ENCODE peak calls at places on chromosome 1, in nine cellular contexts. Z is foreskin fibroblast, I is prostate gland, Y is AG10803, U is cardiac fibroblast, M is body of pancreas, X is pancreas, T is GM12878, H is choroid plexus epithelial cell. N is an unnamed sample.

GRCh38 chr1:226764533-226764932 is 25.5 kb upstream of the ITPKB start:
- DNase-seq in X (no peak), Z (no peak), Y (no peak), M (no peak), I (no peak), T (no peak), U (no peak), H (no peak), N (no peak)

GRCh38 chr1:83515566-83516169 is 483.3 kb downstream of the TTLL7 start:
- DNase-seq in M (no peak), H (no peak), U (no peak), X (no peak), I (no peak), T (no peak), Z (peak; percentile 46), Y (no peak), N (no peak)

GRCh38 chr1:182795563-182796228 is 6.1 kb downstream of the NPL start:
- DNase-seq in Z (peak; percentile 6), T (no peak), Y (no peak), U (no peak), M (no peak), X (no peak), I (peak; percentile 21), H (peak; percentile 33), N (no peak)

GRCh38 chr1:212285685-212286436 is 651 bp downstream of the PPP2R5A start:
- DNase-seq in T (no peak), I (peak; percentile 65), Z (peak; percentile 75), X (peak; percentile 88), U (peak; percentile 58), Y (peak; percentile 51), H (peak; percentile 39), M (peak; percentile 78), N (peak; percentile 45)

GRCh38 chr1:167499657-167500056 is 18.7 kb downstream of the CD247 start:
- DNase-seq in U (no peak), Y (no peak), I (no peak), M (no peak), Z (no peak), T (peak; percentile 84), H (no peak), X (no peak), N (no peak)

GRCh38 chr1:71770121-71770520 is 512.2 kb downstream of the NEGR1 start:
- DNase-seq in Z (no peak), X (no peak), I (no peak), M (no peak), U (peak; percentile 9), Y (peak; percentile 85), T (no peak), H (peak; percentile 3), N (peak; percentile 19)

GRCh38 chr1:61975621-61976020 is 219.0 kb upstream of the L1TD1 start:
- DNase-seq in M (no peak), Z (no peak), U (no peak), H (no peak), X (no peak), I (no peak), Y (no peak), T (no peak), N (no peak)

GRCh38 chr1:168945870-168946269 is 160.6 kb upstream of the ATP1B1 start:
- DNase-seq in T (no peak), I (no peak), Y (no peak), Z (peak; percentile 21), H (peak; percentile 13), U (peak; percentile 58), M (peak; percentile 84), X (no peak), N (no peak)

GRCh38 chr1:97824644-97825043 is 96.2 kb downstream of the DPYD start:
- DNase-seq in H (no peak), T (no peak), X (no peak), Z (no peak), M (no peak), U (no peak), I (no peak), Y (no peak), N (no peak)

GRCh38 chr1:159937014-159937750 is 8.2 kb downstream of the IGSF9 start:
- DNase-seq in H (no peak), Z (no peak), U (no peak), T (no peak), M (no peak), X (peak; percentile 50), Y (no peak), I (no peak), N (no peak)
- H3K4me3 ChIP-seq in H (no peak overlapping the region), Z (no peak overlapping the region), U (no peak overlapping the region), T (no peak overlapping the region), M (no peak overlapping the region), X (no peak overlapping the region), Y (no peak overlapping the region), I (no peak overlapping the region), N (no peak overlapping the region)

DNA sequence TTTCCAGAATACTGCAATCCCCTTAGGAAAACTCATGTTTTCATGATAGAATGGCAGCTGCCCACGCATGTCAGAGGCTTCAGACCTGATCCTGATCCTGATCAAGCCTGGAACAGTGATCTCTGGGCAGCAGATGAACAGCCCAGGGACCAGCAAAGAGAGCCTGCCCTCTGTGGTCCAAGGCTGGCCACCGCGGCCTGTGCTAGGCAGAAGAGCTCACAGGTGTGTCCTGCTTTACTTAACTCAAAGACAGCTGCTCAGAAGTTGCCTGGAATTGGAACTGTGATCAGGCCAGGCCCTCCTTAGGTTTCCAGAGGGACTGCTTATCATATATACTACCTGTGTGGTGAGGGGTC is 21.2 kb upstream of the BCAR3 start:
- DNase-seq in T (no peak), U (no peak), X (no peak), M (no peak), I (no peak), Z (no peak), Y (no peak), H (no peak), N (no peak)
- TF ChIP-seq CTCF in T (no peak), U (no peak), X (no peak), M (no peak), I (no peak), Z (peak; percentile 9), Y (peak; percentile 10), H (no peak), N (peak; percentile 16)

GRCh38 chr1:145959333-145959732 is 1.5 kb upstream of the LIX1L start:
- DNase-seq in X (no peak), T (no peak), H (no peak), M (no peak), Y (no peak), U (no peak), Z (no peak), I (no peak), N (no peak)
- H3K4me3 ChIP-seq in X (no peak overlapping the region), T (no peak overlapping the region), H (no peak overlapping the region), M (no peak overlapping the region), Y (no peak overlapping the region), U (no peak overlapping the region), Z (no peak overlapping the region), I (no peak overlapping the region), N (no peak overlapping the region)

GRCh38 chr1:224783006-224783651 is 146.3 kb upstream of the DNAH14 start:
- DNase-seq in U (no peak), H (no peak), I (no peak), Z (no peak), T (peak; percentile 72), M (no peak), Y (no peak), X (no peak), N (no peak)

GRCh38 chr1:224780736-224781135 is 148.7 kb upstream of the DNAH14 start:
- DNase-seq in M (no peak), Z (no peak), H (no peak), Y (no peak), T (no peak), U (no peak), X (no peak), I (no peak), N (no peak)

GRCh38 chr1:224781800-224782199 is 147.7 kb upstream of the DNAH14 start:
- DNase-seq in I (no peak), M (no peak), H (no peak), U (no peak), X (no peak), T (no peak), Y (no peak), Z (no peak), N (no peak)

GRCh38 chr1:224782601-224783000 is 146.9 kb upstream of the DNAH14 start:
- DNase-seq in Y (no peak), M (no peak), T (no peak), X (no peak), Z (no peak), U (no peak), I (no peak), H (no peak), N (no peak)

DNA sequence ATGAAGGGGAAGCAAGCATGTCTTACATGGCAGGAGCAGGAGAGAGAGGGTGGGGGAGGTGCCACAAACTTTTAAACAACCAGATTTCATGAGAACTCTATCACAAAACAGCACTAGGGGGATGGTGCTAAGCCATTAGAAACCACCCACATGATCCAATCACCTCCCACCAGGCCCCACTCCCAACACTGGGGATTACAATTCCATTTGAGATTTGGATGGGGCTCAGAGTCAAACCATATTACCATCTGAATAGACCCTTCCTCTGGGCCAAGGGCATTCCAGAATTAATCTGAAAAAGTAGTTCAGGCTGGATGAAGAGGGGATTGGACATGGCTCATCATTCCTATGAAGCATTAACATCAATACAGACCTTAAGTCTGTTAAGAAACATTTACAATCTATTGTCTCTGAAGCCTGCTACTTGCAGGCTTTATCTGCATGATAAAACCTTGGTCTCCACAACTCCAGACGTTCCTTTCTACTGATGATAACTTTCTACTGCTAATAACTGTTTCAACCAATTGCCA is 149.9 kb upstream of the DNAH14 start:
- DNase-seq in H (no peak), T (no peak), I (no peak), Y (no peak), Z (no peak), M (no peak), X (no peak), U (no peak), N (no peak)
- TF ChIP-seq CTCF in H (no peak), T (no peak), I (no peak), Y (no peak), Z (no peak), M (no peak), X (no peak), U (no peak), N (no peak)

GRCh38 chr1:11923069-11923826 is 3.0 kb downstream of the KIAA2013 start:
- DNase-seq in M (no peak), Y (no peak), Z (no peak), H (no peak), U (no peak), X (no peak), T (no peak), I (no peak), N (no peak)
- H3K4me3 ChIP-seq in M (no peak overlapping the region), Y (no peak overlapping the region), Z (no peak overlapping the region), H (no peak overlapping the region), U (no peak overlapping the region), X (no peak overlapping the region), T (peak overlapping the region; percentile 85), I (no peak overlapping the region), N (no peak overlapping the region)

GRCh38 chr1:161905269-161905884 is 118.3 kb downstream of the OLFML2B start:
- DNase-seq in M (peak; percentile 21), U (peak; percentile 36), Z (peak; percentile 33), H (peak; percentile 67), Y (peak; percentile 17), X (no peak), T (no peak), I (no peak), N (peak; percentile 49)
- TF ChIP-seq CTCF in M (peak; percentile 57), U (peak; percentile 42), Z (peak; percentile 29), H (peak; percentile 64), Y (peak; percentile 41), X (peak; percentile 15), T (peak; percentile 68), I (peak; percentile 37), N (peak; percentile 49)

GRCh38 chr1:116856312-116856711 is 53.4 kb upstream of the PTGFRN start:
- DNase-seq in U (no peak), X (no peak), Y (no peak), T (no peak), I (no peak), Z (peak; percentile 36), H (no peak), M (no peak), N (no peak)
- H3K4me3 ChIP-seq in U (no peak overlapping the region), X (no peak overlapping the region), Y (no peak overlapping the region), T (no peak overlapping the region), I (no peak overlapping the region), Z (peak overlapping the region; percentile 14), H (no peak overlapping the region), M (no peak overlapping the region), N (no peak overlapping the region)

N was measured in fibroblast of pulmonary artery.